ENCODE peak calls at places on chromosomes 7 and 10, in eight cellular contexts. Q is NCI-H226, K is epithelial cell of prostate, H is adrenal gland, R is Caki2, E is nephron progenitor cell, O is foreskin fibroblast, M is MM.1S. N is an unnamed sample.
A peak's percentile ranks its signal among the peaks of the same experiment; 100 is the strongest.

GRCh38 chr7:99195867-99196266 is 12.0 kb downstream of the KPNA7 start:
- DNase-seq in Q (peak; percentile 13), K (no peak), H (no peak), R (no peak), E (no peak), O (no peak), M (no peak), N (no peak)

GRCh38 chr7:945147-945555 is 9.3 kb downstream of the ADAP1 start:
- DNase-seq in Q (no peak), K (no peak), H (no peak), R (peak; percentile 43), E (peak; percentile 47), O (no peak), M (no peak), N (no peak)

GRCh38 chr10:45282061-45282460 is 33.3 kb downstream of the OR13A1 start:
- DNase-seq in Q (no peak), K (no peak), H (no peak), R (no peak), E (no peak), O (no peak), M (no peak), N (no peak)

GRCh38 chr7:98464558-98464940 is 63.7 kb upstream of the BAIAP2L1 start:
- DNase-seq in Q (no peak), K (no peak), H (no peak), R (no peak), E (no peak), O (no peak), M (no peak), N (no peak)

GRCh38 chr7:85237721-85238120 is 50.9 kb upstream of the SEMA3D start:
- DNase-seq in Q (no peak), K (no peak), H (no peak), R (no peak), E (no peak), O (peak; percentile 12), M (no peak), N (no peak)

GRCh38 chr7:137760111-137760510 is 86.7 kb downstream of the DGKI start:
- DNase-seq in Q (peak; percentile 26), K (no peak), H (peak; percentile 31), R (no peak), E (no peak), O (no peak), M (no peak), N (peak; percentile 84)

GRCh38 chr10:69055241-69055640 is 32.7 kb upstream of the SRGN start:
- DNase-seq in Q (no peak), K (no peak), H (no peak), R (no peak), E (no peak), O (no peak), M (no peak), N (no peak)

GRCh38 chr7:116546916-116547315 is 22.1 kb downstream of the CAV1 start:
- DNase-seq in Q (no peak), K (no peak), H (no peak), R (no peak), E (no peak), O (peak; percentile 50), M (no peak), N (no peak)

GRCh38 chr10:81548160-81548559 is 326.8 kb upstream of the NRG3 start:
- DNase-seq in Q (no peak), K (no peak), H (no peak), R (no peak), E (no peak), O (no peak), M (no peak), N (peak; percentile 95)

GRCh38 chr10:93261089-93261488 is 187.4 kb downstream of the CYP26A1 start:
- DNase-seq in Q (peak; percentile 11), K (no peak), H (no peak), R (no peak), E (no peak), O (no peak), M (no peak), N (no peak)

GRCh38 chr7:155754165-155754564 is 58.1 kb downstream of the SHH start:
- DNase-seq in Q (no peak), K (no peak), H (no peak), R (no peak), E (no peak), O (no peak), M (no peak), N (no peak)

GRCh38 chr10:79430506-79430905 is 14.9 kb downstream of the ZCCHC24 start:
- DNase-seq in Q (no peak), K (no peak), H (no peak), R (no peak), E (no peak), O (no peak), M (no peak), N (no peak)

GRCh38 chr10:11610151-11610854 is 1.1 kb downstream of the USP6NL start:
- DNase-seq in Q (no peak), K (no peak), H (no peak), R (no peak), E (no peak), O (no peak), M (no peak), N (no peak)

GRCh38 chr7:42238709-42239395 is 1.8 kb upstream of the GLI3 start:
- DNase-seq in Q (peak; percentile 84), K (no peak), H (peak; percentile 40), R (peak; percentile 84), E (peak; percentile 23), O (peak; percentile 78), M (no peak), N (no peak)

GRCh38 chr7:129657363-129657762 is 45.8 kb downstream of the NRF1 start:
- DNase-seq in Q (no peak), K (peak; percentile 89), H (no peak), R (no peak), E (no peak), O (no peak), M (no peak), N (no peak)

GRCh38 chr10:67697646-67698245 is 1.8 kb upstream of the CTNNA3 start:
- DNase-seq in Q (peak; percentile 7), K (no peak), H (peak; percentile 23), R (peak; percentile 39), E (peak; percentile 4), O (peak; percentile 14), M (peak; percentile 45), N (peak; percentile 62)

GRCh38 chr10:63670291-63670898 is 149.2 kb downstream of the REEP3 start:
- DNase-seq in Q (no peak), K (no peak), H (no peak), R (no peak), E (no peak), O (no peak), M (no peak), N (peak; percentile 85)

GRCh38 chr7:44175730-44176129 is 13.5 kb downstream of the GCK start:
- DNase-seq in Q (no peak), K (no peak), H (no peak), R (no peak), E (no peak), O (no peak), M (no peak), N (no peak)

GRCh38 chr10:111075577-111076185 is 1.1 kb upstream of the ADRA2A start:
- DNase-seq in Q (no peak), K (no peak), H (no peak), R (no peak), E (no peak), O (no peak), M (no peak), N (no peak)

GRCh38 chr10:116038259-116038658 is 234.7 kb downstream of the GFRA1 start:
- DNase-seq in Q (no peak), K (no peak), H (no peak), R (no peak), E (no peak), O (peak; percentile 18), M (no peak), N (no peak)

GRCh38 chr7:37211097-37211496 is 237.6 kb downstream of the ELMO1 start:
- DNase-seq in Q (no peak), K (no peak), H (no peak), R (no peak), E (no peak), O (peak; percentile 8), M (no peak), N (no peak)

GRCh38 chr10:63491558-63492316 is 26.0 kb upstream of the JMJD1C start:
- DNase-seq in Q (peak; percentile 80), K (peak; percentile 14), H (no peak), R (no peak), E (no peak), O (peak; percentile 67), M (no peak), N (no peak)

GRCh38 chr7:123747089-123747488 is 1.7 kb downstream of the WASL start:
- DNase-seq in Q (no peak), K (no peak), H (no peak), R (no peak), E (no peak), O (no peak), M (peak; percentile 20), N (peak; percentile 26)

GRCh38 chr7:28941633-28942032 is 16.5 kb downstream of the TRIL start:
- DNase-seq in Q (no peak), K (no peak), H (no peak), R (no peak), E (no peak), O (no peak), M (no peak), N (no peak)

GRCh38 chr7:2047272-2047581 is 185.5 kb downstream of the MAD1L1 start:
- DNase-seq in Q (no peak), K (no peak), H (no peak), R (no peak), E (no peak), O (no peak), M (no peak), N (no peak)

GRCh38 chr7:42138691-42139090 is 98.3 kb downstream of the GLI3 start:
- DNase-seq in Q (no peak), K (no peak), H (no peak), R (no peak), E (no peak), O (no peak), M (no peak), N (no peak)

GRCh38 chr10:89115876-89116627 is 91.1 kb downstream of the CH25H start:
- DNase-seq in Q (peak; percentile 81), K (peak; percentile 33), H (no peak), R (peak; percentile 7), E (no peak), O (peak; percentile 76), M (no peak), N (no peak)

GRCh38 chr10:119655566-119656001 is 4.4 kb downstream of the BAG3 start:
- DNase-seq in Q (no peak), K (peak; percentile 64), H (peak; percentile 79), R (peak; percentile 45), E (no peak), O (peak; percentile 81), M (no peak), N (no peak)

GRCh38 chr7:12423355-12423994 is 19.8 kb upstream of the VWDE start:
- DNase-seq in Q (peak; percentile 77), K (no peak), H (no peak), R (no peak), E (no peak), O (peak; percentile 61), M (no peak), N (no peak)

GRCh38 chr10:34292675-34293074 is 522.4 kb downstream of the PARD3 start:
- DNase-seq in Q (no peak), K (no peak), H (no peak), R (no peak), E (no peak), O (peak; percentile 41), M (no peak), N (peak; percentile 38)

GRCh38 chr10:63883861-63884260 is 362.7 kb downstream of the REEP3 start:
- DNase-seq in Q (no peak), K (no peak), H (no peak), R (no peak), E (no peak), O (no peak), M (no peak), N (no peak)

GRCh38 chr7:1850976-1851571 is 181.0 kb downstream of the ELFN1 start:
- DNase-seq in Q (no peak), K (no peak), H (no peak), R (no peak), E (peak; percentile 2), O (no peak), M (no peak), N (no peak)

GRCh38 chr10:131774618-131775443 is 126.0 kb upstream of the PPP2R2D start:
- DNase-seq in Q (no peak), K (no peak), H (no peak), R (no peak), E (peak; percentile 30), O (no peak), M (no peak), N (no peak)

GRCh38 chr7:99129001-99129400 is 14.9 kb downstream of the SMURF1 start:
- DNase-seq in Q (no peak), K (no peak), H (no peak), R (no peak), E (no peak), O (no peak), M (no peak), N (no peak)

N was measured in NCI-H82.